ENCODE peak calls at places on chromosomes 6 and 20, in ten cellular contexts. C, S, G, H, A, R, Y, W, L and P are unnamed samples.

GRCh38 chr20:35166242-35166830 is 5.5 kb upstream of the PROCR start:
- DNase-seq in W (no peak), L (no peak), Y (peak), R (peak), S (peak), A (no peak), G (no peak), C (peak), H (peak), P (peak)

GRCh38 chr6:112939543-112939942 is 592.4 kb downstream of the RFPL4B start:
- DNase-seq in L (peak), A (no peak), Y (peak), C (no peak), R (no peak), G (no peak), S (no peak), H (no peak), W (peak), P (peak)

GRCh38 chr20:20000223-20000968 is 16.8 kb upstream of the NAA20 start:
- DNase-seq in C (no peak), H (no peak), Y (no peak), A (no peak), L (no peak), S (no peak), R (no peak), G (no peak), W (no peak), P (no peak)

GRCh38 chr20:50257860-50258259 is 67.2 kb downstream of the CEBPB start:
- DNase-seq in Y (no peak), A (no peak), W (no peak), G (no peak), C (no peak), S (no peak), L (no peak), H (no peak), R (no peak), P (no peak)

GRCh38 chr6:110681543-110682459 is 133.5 kb downstream of the CDK19 start:
- DNase-seq in S (no peak), G (no peak), C (no peak), H (no peak), R (no peak), W (no peak), A (no peak), Y (no peak), L (no peak), P (no peak)

GRCh38 chr6:162753775-162754174 is 26.0 kb downstream of the PACRG start:
- DNase-seq in L (no peak), Y (no peak), A (no peak), G (no peak), H (no peak), W (no peak), S (no peak), C (no peak), R (no peak), P (no peak)

GRCh38 chr6:57075092-57075491 is 14.9 kb upstream of the ZNF451 start:
- DNase-seq in W (no peak), A (no peak), R (no peak), S (no peak), L (no peak), G (no peak), C (no peak), H (no peak), Y (no peak), P (no peak)

GRCh38 chr20:38165966-38166706 is 1.1 kb upstream of the TGM2 start:
- DNase-seq in H (no peak), G (no peak), W (no peak), Y (no peak), A (no peak), C (no peak), R (no peak), S (no peak), L (peak), P (no peak)

GRCh38 chr20:48189177-48189576 is 403.9 kb upstream of the SULF2 start:
- DNase-seq in H (no peak), C (no peak), L (peak), G (no peak), R (no peak), W (peak), S (no peak), Y (no peak), A (no peak), P (no peak)

GRCh38 chr6:106181664-106182418 is 95.7 kb downstream of the PRDM1 start:
- DNase-seq in G (no peak), C (no peak), W (peak), R (no peak), L (peak), S (no peak), A (no peak), H (no peak), Y (no peak), P (no peak)

GRCh38 chr6:106180208-106180607 is 94.1 kb downstream of the PRDM1 start:
- DNase-seq in Y (no peak), W (no peak), R (no peak), S (no peak), G (no peak), A (no peak), L (no peak), C (no peak), H (no peak), P (no peak)

GRCh38 chr6:106182455-106182854 is 96.3 kb downstream of the PRDM1 start:
- DNase-seq in C (no peak), H (no peak), R (no peak), L (no peak), S (no peak), W (no peak), A (no peak), G (no peak), Y (no peak), P (no peak)

GRCh38 chr6:106177786-106178185 is 91.7 kb downstream of the PRDM1 start:
- DNase-seq in S (no peak), W (no peak), G (no peak), L (peak), R (no peak), A (no peak), C (no peak), H (no peak), Y (no peak), P (no peak)

GRCh38 chr6:106178900-106179299 is 92.8 kb downstream of the PRDM1 start:
- DNase-seq in Y (no peak), L (no peak), S (no peak), G (no peak), A (no peak), W (no peak), H (no peak), R (no peak), C (no peak), P (no peak)
- H3K27ac ChIP-seq in Y (no peak), L (no peak), S (no peak), G (no peak), A (no peak), W (no peak), H (no peak), R (no peak), C (no peak), P (no peak)

GRCh38 chr6:1143655-1144054 is 168.2 kb upstream of the FOXQ1 start:
- DNase-seq in W (peak), S (no peak), R (no peak), C (no peak), A (peak), L (peak), Y (no peak), G (no peak), H (no peak), P (no peak)
- H3K27ac ChIP-seq in W (peak), S (no peak), R (no peak), C (no peak), A (peak), L (peak), Y (no peak), G (no peak), H (no peak), P (no peak)

GRCh38 chr6:131807644-131808459 is at the start of gene ENPP1:
- DNase-seq in C (peak), L (peak), W (peak), Y (peak), R (peak), G (peak), S (peak), H (peak), A (no peak), P (peak)
- H3K27ac ChIP-seq in C (no peak), L (no peak), W (peak), Y (peak), R (peak), G (no peak), S (peak), H (peak), A (no peak), P (peak)

DNA sequence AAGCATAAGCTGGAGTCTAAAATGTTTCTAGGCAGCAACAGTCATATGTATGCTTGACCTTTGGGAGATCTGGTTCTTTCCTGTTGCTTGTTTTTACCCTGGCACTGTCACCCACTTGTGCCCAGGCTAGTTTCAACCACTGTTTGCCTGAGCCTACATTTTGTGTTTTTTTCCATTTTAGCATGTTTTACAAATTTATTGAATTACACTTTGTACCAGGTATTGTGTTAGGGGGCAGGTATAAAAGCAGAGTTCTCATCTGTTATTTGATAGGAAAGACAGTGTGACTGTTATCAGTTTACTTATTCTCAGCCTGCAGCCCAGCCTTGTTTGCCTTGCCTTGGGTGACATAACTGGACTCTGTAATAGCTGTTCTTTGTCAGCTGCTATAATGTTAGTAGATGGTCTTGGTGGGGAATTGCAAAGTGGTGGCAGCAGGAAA is 147.0 kb downstream of the CDKAL1 start:
- DNase-seq in W (no peak), R (no peak), L (no peak), A (no peak), S (no peak), H (no peak), C (no peak), Y (no peak), G (no peak), P (no peak)
- H3K27ac ChIP-seq in W (no peak), R (no peak), L (no peak), A (no peak), S (no peak), H (no peak), C (no peak), Y (no peak), G (no peak), P (no peak)